ENCODE peak calls at places on chromosomes 4 and X, in six cellular contexts. W is heart right ventricle; P is epithelial cell of prostate; V is HCEC 1CT; R is stimulated activated CD8-positive, alpha-beta memory T cell treated with anti-CD3 and anti-CD28 coated beads, Interleukin-15, amount 100 ng/mL, for 48 hours; B is thyroid gland. C is an unnamed sample.

GRCh38 chrX:30607155-30607554 is 29.6 kb upstream of the TASL start:
- DNase-seq in W (no peak), P (peak; percentile 49), V (no peak), R (no peak), B (no peak), C (no peak)

GRCh38 chr4:71009796-71010588 is 16.5 kb downstream of the DCK start:
- DNase-seq in W (no peak), P (no peak), V (peak; percentile 30), R (no peak), B (no peak), C (no peak)

GRCh38 chrX:15977644-15978043 is 123.0 kb upstream of the AP1S2 start:
- DNase-seq in W (no peak), P (no peak), V (no peak), R (no peak), B (no peak), C (no peak)

GRCh38 chr4:114782842-114783595 is 184.4 kb downstream of the UGT8 start:
- DNase-seq in W (no peak), P (no peak), V (no peak), R (no peak), B (no peak), C (peak; percentile 10)

GRCh38 chrX:136779346-136779781 is 1.4 kb downstream of the ARHGEF6 start:
- DNase-seq in W (no peak), P (no peak), V (no peak), R (no peak), B (no peak), C (no peak)

GRCh38 chrX:134685662-134686061 is 27.4 kb upstream of the PLAC1 start:
- DNase-seq in W (no peak), P (no peak), V (peak; percentile 63), R (no peak), B (no peak), C (no peak)

GRCh38 chr4:80097395-80098177 is 24.6 kb upstream of the ANTXR2 start:
- DNase-seq in W (no peak), P (no peak), V (peak; percentile 77), R (no peak), B (peak; percentile 12), C (no peak)

GRCh38 chr4:133058701-133059100 is 90.4 kb upstream of the PCDH10 start:
- DNase-seq in W (no peak), P (no peak), V (no peak), R (no peak), B (no peak), C (no peak)

GRCh38 chr4:154686838-154687237 is 57.0 kb upstream of the LRAT start:
- DNase-seq in W (no peak), P (no peak), V (peak; percentile 19), R (no peak), B (no peak), C (no peak)

GRCh38 chr4:30901781-30902479 is 181.8 kb downstream of the PCDH7 start:
- DNase-seq in W (no peak), P (no peak), V (no peak), R (no peak), B (no peak), C (no peak)

GRCh38 chr4:141654098-141654497 is 17.7 kb downstream of the IL15 start:
- DNase-seq in W (peak; percentile 38), P (no peak), V (peak; percentile 33), R (no peak), B (peak; percentile 42), C (no peak)

C was measured in NCI-H1092.